ENCODE peak calls at places on chromosomes 11 and 22, in eight cellular contexts. One of them, this sample, is unnamed.

GRCh38 chr11:111221208-111221607 is 24.3 kb upstream of the POU2AF2 start:
- DNase-seq in astrocyte of the hippocampus: no peak
- DNase-seq in DND-41: no peak
- DNase-seq in Kasumi-1: no peak
- DNase-seq in neural crest cell: no peak
- DNase-seq in stomach: no peak
- DNase-seq in LoVo: no peak
- DNase-seq in Right ventricle myocardium superior: no peak
- DNase-seq in this sample: no peak

GRCh38 chr11:34343153-34343552 is 14.7 kb downstream of the ABTB2 start:
- DNase-seq in astrocyte of the hippocampus: peak; percentile 96
- DNase-seq in DND-41: no peak
- DNase-seq in Kasumi-1: no peak
- DNase-seq in neural crest cell: no peak
- DNase-seq in stomach: no peak
- DNase-seq in LoVo: peak; percentile 53
- DNase-seq in Right ventricle myocardium superior: no peak
- DNase-seq in this sample: no peak

GRCh38 chr22:20550057-20550817 is 42.8 kb downstream of the MED15 start:
- DNase-seq in astrocyte of the hippocampus: no peak
- DNase-seq in DND-41: no peak
- DNase-seq in Kasumi-1: no peak
- DNase-seq in neural crest cell: no peak
- DNase-seq in stomach: no peak
- DNase-seq in LoVo: no peak
- DNase-seq in Right ventricle myocardium superior: no peak
- DNase-seq in this sample: no peak

GRCh38 chr22:44090571-44090905 is 66.4 kb downstream of the PARVB start:
- DNase-seq in astrocyte of the hippocampus: no peak
- DNase-seq in DND-41: no peak
- DNase-seq in Kasumi-1: no peak
- DNase-seq in neural crest cell: no peak
- DNase-seq in stomach: no peak
- DNase-seq in LoVo: no peak
- DNase-seq in Right ventricle myocardium superior: peak; percentile 35
- DNase-seq in this sample: no peak

GRCh38 chr11:20193307-20193706 is 33.0 kb upstream of the DBX1 start:
- DNase-seq in astrocyte of the hippocampus: no peak
- DNase-seq in DND-41: no peak
- DNase-seq in Kasumi-1: no peak
- DNase-seq in neural crest cell: no peak
- DNase-seq in stomach: no peak
- DNase-seq in LoVo: no peak
- DNase-seq in Right ventricle myocardium superior: no peak
- DNase-seq in this sample: no peak

GRCh38 chr11:61267437-61267841 is 26.5 kb downstream of the PGA5 start:
- DNase-seq in astrocyte of the hippocampus: no peak
- DNase-seq in DND-41: no peak
- DNase-seq in Kasumi-1: no peak
- DNase-seq in neural crest cell: no peak
- DNase-seq in stomach: peak; percentile 84
- DNase-seq in LoVo: peak; percentile 22
- DNase-seq in Right ventricle myocardium superior: no peak
- DNase-seq in this sample: no peak

GRCh38 chr11:35393093-35393492 is 26.3 kb downstream of the SLC1A2 start:
- DNase-seq in astrocyte of the hippocampus: no peak
- DNase-seq in DND-41: no peak
- DNase-seq in Kasumi-1: no peak
- DNase-seq in neural crest cell: no peak
- DNase-seq in stomach: no peak
- DNase-seq in LoVo: no peak
- DNase-seq in Right ventricle myocardium superior: no peak
- DNase-seq in this sample: no peak

GRCh38 chr22:46738961-46739870 is 1.2 kb upstream of the CERK start:
- DNase-seq in astrocyte of the hippocampus: peak; percentile 68
- DNase-seq in DND-41: peak; percentile 52
- DNase-seq in Kasumi-1: no peak
- DNase-seq in neural crest cell: no peak
- DNase-seq in stomach: peak; percentile 73
- DNase-seq in LoVo: peak; percentile 89
- DNase-seq in Right ventricle myocardium superior: peak; percentile 61
- DNase-seq in this sample: no peak

GRCh38 chr11:45371251-45371749 is 85.2 kb upstream of the SYT13 start:
- DNase-seq in astrocyte of the hippocampus: peak; percentile 87
- DNase-seq in DND-41: peak; percentile 62
- DNase-seq in Kasumi-1: peak; percentile 69
- DNase-seq in neural crest cell: peak; percentile 89
- DNase-seq in stomach: peak; percentile 65
- DNase-seq in LoVo: peak; percentile 35
- DNase-seq in Right ventricle myocardium superior: peak; percentile 66
- DNase-seq in this sample: peak; percentile 65

GRCh38 chr11:27722117-27722844 is 22.0 kb upstream of the BDNF start:
- DNase-seq in astrocyte of the hippocampus: peak; percentile 71
- DNase-seq in DND-41: no peak
- DNase-seq in Kasumi-1: peak; percentile 47
- DNase-seq in neural crest cell: peak; percentile 18
- DNase-seq in stomach: no peak
- DNase-seq in LoVo: no peak
- DNase-seq in Right ventricle myocardium superior: no peak
- DNase-seq in this sample: no peak

GRCh38 chr22:21673534-21674321 is 7.9 kb downstream of the PPIL2 start:
- DNase-seq in astrocyte of the hippocampus: no peak
- DNase-seq in DND-41: no peak
- DNase-seq in Kasumi-1: no peak
- DNase-seq in neural crest cell: no peak
- DNase-seq in stomach: no peak
- DNase-seq in LoVo: no peak
- DNase-seq in Right ventricle myocardium superior: no peak
- DNase-seq in this sample: no peak

GRCh38 chr11:119567667-119568582 is 145.0 kb upstream of the THY1 start:
- DNase-seq in astrocyte of the hippocampus: peak; percentile 78
- DNase-seq in DND-41: no peak
- DNase-seq in Kasumi-1: no peak
- DNase-seq in neural crest cell: no peak
- DNase-seq in stomach: no peak
- DNase-seq in LoVo: no peak
- DNase-seq in Right ventricle myocardium superior: no peak
- DNase-seq in this sample: peak; percentile 24